ENCODE peak calls at places on chromosome 16, in five cellular contexts. Q, E, C, F and X are unnamed samples.

GRCh38 chr16:66223176-66223780 is 143.2 kb upstream of the CDH5 start:
- DNase-seq in Q (no peak), E (no peak), C (peak; percentile 15), F (no peak), X (no peak)

GRCh38 chr16:65876624-65877023 is 489.9 kb upstream of the CDH5 start:
- DNase-seq in Q (no peak), E (no peak), C (no peak), F (no peak), X (no peak)

GRCh38 chr16:57372372-57373116 is at the start of gene CX3CL1:
- DNase-seq in Q (peak; percentile 77), E (no peak), C (peak; percentile 62), F (peak; percentile 40), X (peak; percentile 69)

GRCh38 chr16:83878838-83879237 is 20.1 kb upstream of the MLYCD start:
- DNase-seq in Q (no peak), E (no peak), C (peak; percentile 67), F (no peak), X (peak; percentile 73)

GRCh38 chr16:86598607-86599318 is 20.4 kb downstream of the FOXL1 start:
- DNase-seq in Q (no peak), E (no peak), C (no peak), F (no peak), X (no peak)

GRCh38 chr16:20023190-20023589 is 50.5 kb downstream of the GPR139 start:
- DNase-seq in Q (no peak), E (no peak), C (peak; percentile 1), F (no peak), X (peak; percentile 16)

GRCh38 chr16:53022374-53022773 is 30.3 kb downstream of the CHD9NB start:
- DNase-seq in Q (peak; percentile 36), E (no peak), C (peak; percentile 51), F (peak; percentile 39), X (peak; percentile 72)

GRCh38 chr16:1809281-1809801 is 15.8 kb upstream of the IGFALS start:
- DNase-seq in Q (no peak), E (no peak), C (no peak), F (no peak), X (no peak)

GRCh38 chr16:88854306-88855111 is 2.2 kb downstream of the GALNS start:
- DNase-seq in Q (no peak), E (no peak), C (no peak), F (no peak), X (no peak)

GRCh38 chr16:87041732-87042131 is 275.5 kb downstream of the C16orf95 start:
- DNase-seq in Q (no peak), E (no peak), C (no peak), F (no peak), X (no peak)

GRCh38 chr16:1533443-1533951 is at the start of gene TMEM204:
- DNase-seq in Q (no peak), E (no peak), C (peak; percentile 72), F (peak; percentile 38), X (no peak)

GRCh38 chr16:75570351-75571104 is 4.3 kb downstream of the GABARAPL2 start:
- DNase-seq in Q (no peak), E (no peak), C (no peak), F (no peak), X (no peak)

GRCh38 chr16:83887088-83887487 is 11.8 kb upstream of the MLYCD start:
- DNase-seq in Q (no peak), E (no peak), C (no peak), F (peak; percentile 46), X (peak; percentile 32)

GRCh38 chr16:59591480-59591879 is 857.4 kb upstream of the GOT2 start:
- DNase-seq in Q (no peak), E (no peak), C (no peak), F (no peak), X (peak; percentile 13)

GRCh38 chr16:1296688-1297412 is 12.6 kb upstream of the UBE2I start:
- DNase-seq in Q (peak; percentile 52), E (no peak), C (peak; percentile 68), F (no peak), X (peak; percentile 48)

GRCh38 chr16:76484020-76484419 is 206.8 kb downstream of the CNTNAP4 start:
- DNase-seq in Q (no peak), E (no peak), C (no peak), F (no peak), X (no peak)

DNA sequence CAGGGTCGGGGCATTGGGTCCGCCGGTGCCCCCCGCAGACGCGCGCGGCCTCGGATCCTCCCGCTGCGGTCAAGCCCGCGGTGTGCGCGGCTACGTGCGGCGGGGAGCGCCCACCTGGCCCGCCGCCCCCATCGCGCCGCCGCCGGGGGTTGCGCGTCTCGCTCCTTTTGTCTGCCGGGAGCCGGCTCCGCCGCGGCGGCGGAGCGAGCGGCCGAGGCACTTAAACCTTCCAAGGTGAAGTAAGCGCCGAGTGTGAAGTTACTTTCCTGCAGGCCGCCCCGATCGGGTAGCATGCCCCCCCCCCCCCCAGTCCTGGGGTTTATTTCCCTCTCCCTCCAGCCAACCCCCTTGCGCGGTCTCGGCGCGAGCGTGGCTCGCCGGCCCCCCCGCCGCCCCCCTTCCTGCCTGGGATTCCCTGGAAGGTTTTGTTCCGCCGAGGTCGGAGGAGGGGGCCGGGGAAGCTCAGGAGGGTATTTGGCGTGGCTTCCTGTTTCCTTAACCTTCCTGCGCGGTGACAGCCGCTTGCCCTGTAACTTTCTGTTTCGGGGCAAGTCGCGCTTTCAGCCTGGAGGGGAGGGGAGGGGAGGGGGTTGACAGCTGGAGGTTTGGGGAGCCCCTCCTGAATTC is 56.6 kb upstream of the GSE1 start:
- DNase-seq in Q (peak; percentile 61), E (peak; percentile 39), C (peak; percentile 63), F (peak; percentile 63), X (peak; percentile 45)
- H3K4me1 ChIP-seq in Q (peaks cover 13% of the 10 kb centered on the region), E (peaks cover 14% of the 10 kb centered on the region), C (peaks cover 26% of the 10 kb centered on the region), F (peaks cover 77% of the 10 kb centered on the region), X (peaks cover 25% of the 10 kb centered on the region)

DNA sequence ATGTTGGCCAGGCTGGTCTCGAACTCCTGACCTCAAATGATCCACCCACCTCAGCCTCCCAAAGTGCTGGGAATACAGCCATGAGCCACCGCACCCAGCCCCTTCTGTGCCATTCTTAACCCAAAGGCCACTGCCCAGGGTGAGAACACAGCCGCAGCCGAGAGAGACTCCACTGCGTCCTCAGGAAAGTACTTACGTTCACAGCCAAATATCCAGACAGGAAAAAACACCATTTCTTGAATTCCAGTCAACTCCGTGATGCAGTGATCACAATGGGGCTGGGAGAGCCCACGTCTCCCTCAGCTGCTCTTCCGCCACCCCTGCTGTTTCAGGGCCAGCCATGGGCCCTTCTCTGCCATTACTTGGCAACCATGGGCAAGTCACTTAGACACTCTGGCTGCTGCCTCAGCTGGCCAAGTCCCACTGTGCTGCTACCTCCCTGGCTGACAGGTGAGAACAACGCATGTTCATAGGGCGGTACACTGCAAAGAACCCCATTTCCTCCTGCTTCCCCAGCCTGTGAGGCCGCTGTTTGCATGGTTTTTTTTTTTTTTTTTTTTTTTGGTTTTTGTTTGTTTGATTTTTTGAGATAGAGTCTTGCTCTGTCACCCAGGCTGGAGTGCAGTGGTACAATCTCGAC is 4.3 kb downstream of the CDIP1 start:
- DNase-seq in Q (peak; percentile 63), E (no peak), C (no peak), F (no peak), X (no peak)
- H3K27ac ChIP-seq in Q (peak overlapping the region; percentile 35), E (no peak overlapping the region), C (no peak overlapping the region), F (no peak overlapping the region), X (no peak overlapping the region)

GRCh38 chr16:27725271-27726010 is 175.5 kb downstream of the KATNIP start:
- DNase-seq in Q (no peak), E (no peak), C (no peak), F (no peak), X (no peak)

GRCh38 chr16:27722266-27722636 is 172.3 kb downstream of the KATNIP start:
- DNase-seq in Q (no peak), E (no peak), C (no peak), F (no peak), X (no peak)

GRCh38 chr16:27723711-27724490 is 174.0 kb downstream of the KATNIP start:
- DNase-seq in Q (peak; percentile 14), E (no peak), C (no peak), F (no peak), X (no peak)

GRCh38 chr16:27722892-27723450 is 173.0 kb downstream of the KATNIP start:
- DNase-seq in Q (no peak), E (no peak), C (no peak), F (no peak), X (peak; percentile 21)

DNA sequence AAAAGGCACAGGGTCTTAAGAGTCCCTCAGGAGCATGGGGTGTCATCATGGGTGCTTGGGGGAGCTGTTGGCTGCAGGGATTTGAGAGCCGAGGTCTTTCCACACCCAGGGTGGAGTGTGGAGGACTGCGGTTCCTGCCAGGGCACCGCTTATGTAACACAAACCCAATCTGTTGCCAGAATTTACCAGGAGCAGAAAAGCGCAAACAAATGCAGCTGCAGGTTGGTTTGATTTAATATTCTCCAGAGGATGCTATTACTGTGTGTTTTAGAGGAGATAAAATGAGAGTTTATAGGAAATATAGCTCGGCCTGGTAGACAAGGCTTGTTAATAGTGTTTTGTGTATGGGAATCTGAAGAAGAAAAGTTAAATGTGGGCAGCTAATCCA is 174.5 kb downstream of the KATNIP start:
- DNase-seq in Q (no peak), E (no peak), C (no peak), F (peak; percentile 45), X (no peak)
- H3K4me1 ChIP-seq in Q (no peaks in the 10 kb centered on the region), E (no peaks in the 10 kb centered on the region), C (peaks cover 12% of the 10 kb centered on the region), F (peaks cover 46% of the 10 kb centered on the region), X (no peaks in the 10 kb centered on the region)

GRCh38 chr16:79563919-79564318 is 36.6 kb downstream of the MAF start:
- DNase-seq in Q (no peak), E (no peak), C (no peak), F (no peak), X (peak; percentile 21)
- H3K27ac ChIP-seq in Q (no peak overlapping the region), E (no peak overlapping the region), C (no peak overlapping the region), F (no peak overlapping the region), X (no peak overlapping the region)

DNA sequence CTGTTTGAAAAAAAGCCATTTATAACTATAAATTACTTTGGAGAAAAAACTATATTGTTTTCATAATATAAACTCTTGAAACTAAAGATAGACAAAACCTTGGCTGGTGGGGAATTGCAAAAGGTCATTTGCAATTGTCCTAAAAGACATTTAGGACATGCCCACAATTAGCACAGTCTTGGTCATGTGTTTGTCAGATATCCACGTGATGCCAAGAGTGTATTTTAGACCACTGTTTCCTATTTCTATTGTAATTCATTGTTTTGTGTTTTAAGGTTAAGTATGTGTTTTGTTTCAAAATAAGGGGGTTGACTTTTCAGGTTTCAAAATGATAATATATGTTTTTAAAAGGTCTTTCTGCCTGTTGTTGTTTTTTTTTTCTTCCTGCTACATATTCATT is 58.8 kb downstream of the COG7 start:
- DNase-seq in Q (no peak), E (no peak), C (no peak), F (no peak), X (no peak)
- H3K4me1 ChIP-seq in Q (no peaks in the 10 kb centered on the region), E (no peaks in the 10 kb centered on the region), C (no peaks in the 10 kb centered on the region), F (peaks cover 1% of the 10 kb centered on the region), X (no peaks in the 10 kb centered on the region)